ENCODE peak calls at places on chromosomes 2 and 18, in nine cellular contexts. I, A, Q, H, S, N, K, O and J are unnamed samples. For H3K36me3, the result is how much of the 10 kb centered on the place peaks cover.

GRCh38 chr2:188610050-188610444 is 318.4 kb downstream of the GULP1 start:
- DNase-seq in S (no peak), A (no peak), Q (no peak), O (no peak), H (no peak), N (no peak), I (no peak), K (no peak), J (no peak)

GRCh38 chr18:3059272-3059671 is 46.3 kb upstream of the LPIN2 start:
- DNase-seq in N (no peak), O (no peak), A (no peak), S (no peak), I (no peak), K (no peak), Q (no peak), H (no peak), J (no peak)

GRCh38 chr2:165428996-165429395 is 40.5 kb upstream of the CSRNP3 start:
- DNase-seq in O (no peak), H (no peak), I (no peak), K (no peak), Q (no peak), S (no peak), N (no peak), A (no peak), J (no peak)

GRCh38 chr18:55546873-55547704 is 40.9 kb downstream of the TCF4 start:
- DNase-seq in S (peak), N (peak), A (no peak), O (no peak), K (no peak), H (peak), Q (no peak), I (no peak), J (peak)

GRCh38 chr2:224260605-224261004 is 141.3 kb downstream of the FAM124B start:
- DNase-seq in I (no peak), Q (no peak), O (no peak), N (no peak), A (no peak), K (no peak), S (peak), H (peak), J (no peak)

GRCh38 chr2:3680548-3681345 is 22.6 kb upstream of the DCDC2C start:
- DNase-seq in K (no peak), I (no peak), H (no peak), N (no peak), Q (no peak), A (no peak), O (no peak), S (no peak), J (no peak)

GRCh38 chr2:100731535-100731981 is 88.4 kb upstream of the NPAS2 start:
- DNase-seq in A (no peak), K (no peak), H (no peak), O (no peak), S (no peak), I (no peak), N (no peak), Q (no peak), J (peak)

GRCh38 chr2:9212010-9212638 is 5.5 kb downstream of the ASAP2 start:
- DNase-seq in Q (no peak), N (no peak), S (no peak), H (no peak), K (peak), O (no peak), I (no peak), A (no peak), J (no peak)

GRCh38 chr2:204479557-204479956 is 65.7 kb upstream of the PARD3B start:
- DNase-seq in I (no peak), N (peak), S (no peak), H (no peak), Q (no peak), K (no peak), O (no peak), A (no peak), J (no peak)

GRCh38 chr2:238151205-238151604 is 7.6 kb upstream of the ERFE start:
- DNase-seq in Q (no peak), O (no peak), A (no peak), I (no peak), S (no peak), N (no peak), K (no peak), H (no peak), J (no peak)

GRCh38 chr2:46643951-46644350 is 164.6 kb downstream of the TMEM247 start:
- DNase-seq in Q (no peak), O (no peak), K (no peak), I (no peak), S (no peak), H (no peak), N (no peak), A (no peak), J (no peak)

GRCh38 chr2:136932700-136933099 is 167.4 kb downstream of the THSD7B start:
- DNase-seq in O (no peak), S (no peak), A (peak), I (no peak), K (no peak), H (peak), Q (no peak), N (peak), J (no peak)

GRCh38 chr2:161625314-161625919 is 1.2 kb downstream of the SLC4A10 start:
- DNase-seq in K (no peak), S (no peak), A (peak), O (no peak), N (no peak), H (peak), I (no peak), Q (peak), J (no peak)

GRCh38 chr2:37156071-37156856 is 516 bp downstream of the EIF2AK2 start:
- DNase-seq in K (peak), N (peak), Q (no peak), A (peak), S (peak), H (peak), O (no peak), I (no peak), J (peak)

GRCh38 chr2:26237868-26238267 is 6.6 kb downstream of the HADHA start:
- DNase-seq in A (no peak), K (no peak), Q (no peak), S (no peak), H (no peak), O (no peak), I (no peak), N (no peak), J (no peak)

GRCh38 chr2:26229595-26229994 is 14.8 kb downstream of the HADHA start:
- DNase-seq in S (no peak), Q (no peak), A (no peak), N (no peak), I (no peak), O (no peak), K (no peak), H (no peak), J (no peak)

GRCh38 chr2:26230806-26231205 is 13.6 kb downstream of the HADHA start:
- DNase-seq in I (no peak), O (no peak), K (no peak), Q (no peak), H (no peak), A (no peak), N (no peak), S (no peak), J (no peak)

GRCh38 chr2:26238301-26238958 is 6.0 kb downstream of the HADHA start:
- DNase-seq in K (no peak), I (no peak), O (no peak), A (no peak), H (no peak), Q (no peak), S (no peak), N (no peak), J (no peak)

GRCh38 chr2:26235089-26235488 is 9.3 kb downstream of the HADHA start:
- DNase-seq in N (no peak), A (no peak), S (no peak), H (no peak), K (no peak), O (no peak), I (no peak), Q (no peak), J (no peak)
- H3K36me3 ChIP-seq in N (half or more), A (half or more), S (under half), H (half or more), K (half or more), O (half or more), I (half or more), Q (half or more), J (half or more)

DNA sequence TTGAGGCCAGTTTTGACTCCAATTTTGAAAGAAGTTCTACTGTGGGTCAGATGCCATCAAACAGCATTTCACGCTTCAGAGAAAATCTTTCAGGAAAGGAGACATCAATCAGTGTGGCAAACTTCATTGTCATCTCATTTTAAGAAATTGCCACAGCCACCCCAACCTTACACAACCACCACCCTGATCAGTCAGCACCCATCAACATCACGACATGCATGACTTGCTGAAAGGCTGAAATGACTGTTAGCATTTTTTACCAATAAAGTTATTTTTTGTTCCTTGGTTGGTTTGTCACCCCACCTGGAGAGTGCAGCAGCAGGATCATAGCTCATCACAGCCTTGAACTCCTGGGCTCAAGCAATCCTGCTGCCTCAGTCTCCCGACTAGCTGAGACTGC is 10.4 kb downstream of the DNAJC10 start:
- DNase-seq in K (no peak), I (no peak), S (no peak), N (no peak), A (no peak), H (no peak), Q (no peak), O (no peak), J (no peak)
- H3K36me3 ChIP-seq in K (under half), I (half or more), S (under half), N (under half), A (under half), H (under half), Q (half or more), O (half or more), J (under half)

GRCh38 chr2:42319265-42319664 is 41.8 kb downstream of the COX7A2L start:
- DNase-seq in O (no peak), Q (no peak), A (no peak), H (no peak), N (no peak), S (no peak), K (no peak), I (no peak), J (no peak)
- H3K36me3 ChIP-seq in O (under half), Q (under half), A (under half), H (under half), N (under half), S (under half), K (under half), I (under half), J (under half)

GRCh38 chr2:201464547-201464946 is 13.0 kb downstream of the STRADB start:
- DNase-seq in H (no peak), Q (no peak), A (no peak), N (no peak), K (no peak), O (no peak), I (no peak), S (no peak), J (no peak)

GRCh38 chr2:201466050-201466660 is 14.6 kb downstream of the STRADB start:
- DNase-seq in S (peak), H (no peak), I (no peak), K (no peak), N (peak), A (no peak), O (no peak), Q (no peak), J (peak)

GRCh38 chr2:201458381-201458780 is 6.8 kb downstream of the STRADB start:
- DNase-seq in H (no peak), S (no peak), O (no peak), I (no peak), K (no peak), N (no peak), Q (no peak), A (no peak), J (no peak)

GRCh38 chr2:201465524-201465971 is 14.0 kb downstream of the STRADB start:
- DNase-seq in K (no peak), N (peak), H (no peak), S (no peak), O (no peak), Q (no peak), I (no peak), A (no peak), J (no peak)

GRCh38 chr2:201460532-201460931 is 9.0 kb downstream of the STRADB start:
- DNase-seq in A (no peak), Q (no peak), S (no peak), H (no peak), O (no peak), I (no peak), N (no peak), K (no peak), J (no peak)
- H3K36me3 ChIP-seq in A (under half), Q (under half), S (under half), H (half or more), O (half or more), I (half or more), N (under half), K (under half), J (under half)

GRCh38 chr2:128282246-128282975 is 36.3 kb downstream of the HS6ST1 start:
- DNase-seq in H (peak), I (no peak), S (no peak), Q (peak), A (no peak), O (no peak), N (no peak), K (no peak), J (no peak)
- H3K36me3 ChIP-seq in H (under half), I (under half), S (under half), Q (under half), A (under half), O (under half), N (under half), K (under half), J (under half)

DNA sequence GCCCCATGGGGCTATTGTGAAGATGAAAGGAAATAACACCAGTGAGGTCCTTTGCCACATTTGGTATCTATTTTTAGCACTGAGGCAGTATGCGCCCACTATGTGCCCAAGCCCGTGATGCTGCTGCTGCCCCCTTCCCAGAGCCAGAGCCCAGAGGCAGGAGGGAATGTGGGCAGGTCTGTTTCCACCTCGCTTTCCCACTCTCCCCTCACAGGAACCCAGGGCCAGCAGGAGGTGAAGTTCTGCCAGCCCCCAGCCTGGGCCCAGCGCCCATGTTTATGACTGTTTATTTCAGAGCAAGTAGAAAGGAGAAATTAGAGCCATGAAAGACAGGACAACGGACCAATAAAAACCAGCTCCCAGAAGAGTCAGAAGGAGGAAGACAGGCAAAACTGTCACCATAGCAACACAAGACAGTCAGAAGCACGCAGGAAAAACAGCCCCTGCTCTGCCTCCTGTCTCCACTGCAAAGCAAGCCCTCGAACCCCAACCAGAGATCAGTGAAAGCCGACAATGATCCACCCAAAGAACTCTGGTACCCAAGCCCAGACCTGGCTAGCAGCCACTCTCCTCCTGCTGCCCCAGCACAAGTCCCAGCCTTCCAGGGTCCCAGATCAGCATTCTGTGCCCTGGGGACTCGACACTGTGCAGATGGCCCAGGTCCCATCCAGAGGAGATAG is 1.4 kb downstream of the CYRIA start:
- DNase-seq in A (peak), O (no peak), I (no peak), H (no peak), K (peak), S (peak), N (peak), Q (no peak), J (peak)
- H3K36me3 ChIP-seq in A (under half), O (under half), I (under half), H (under half), K (under half), S (under half), N (under half), Q (under half), J (under half)

GRCh38 chr2:130345091-130345490 is 2.4 kb downstream of the IMP4 start:
- DNase-seq in A (no peak), H (no peak), K (no peak), O (no peak), S (no peak), N (no peak), Q (no peak), I (no peak), J (no peak)
- H3K36me3 ChIP-seq in A (under half), H (under half), K (under half), O (under half), S (under half), N (under half), Q (half or more), I (under half), J (under half)

GRCh38 chr2:144465723-144466122 is 54.2 kb downstream of the ZEB2 start:
- DNase-seq in A (no peak), K (no peak), Q (no peak), O (no peak), I (no peak), H (no peak), N (no peak), S (no peak), J (no peak)
- H3K36me3 ChIP-seq in A (under half), K (under half), Q (under half), O (under half), I (under half), H (under half), N (under half), S (under half), J (under half)